ENCODE peak calls at places on chromosomes 7 and 10, in eight cellular contexts. R, F, A, Q, J, S, E and U are unnamed samples.

GRCh38 chr7:12949060-12950045 is 261.9 kb downstream of the ARL4A start:
- DNase-seq in J (no peak), R (no peak), Q (no peak), E (no peak), S (no peak), F (no peak), A (no peak), U (no peak)

GRCh38 chr7:29189743-29190201 is 4.8 kb upstream of the CHN2 start:
- DNase-seq in R (peak; percentile 42), Q (peak; percentile 63), S (peak; percentile 73), A (peak; percentile 64), E (peak; percentile 99), J (peak; percentile 51), F (no peak), U (peak; percentile 68)

GRCh38 chr7:19405546-19405945 is 260.3 kb upstream of the FERD3L start:
- DNase-seq in E (no peak), F (no peak), Q (peak; percentile 53), R (peak; percentile 88), S (no peak), A (no peak), J (no peak), U (no peak)

GRCh38 chr7:44964831-44965440 is 13.9 kb downstream of the MYO1G start:
- DNase-seq in R (no peak), F (no peak), Q (no peak), E (no peak), S (no peak), A (no peak), J (no peak), U (no peak)

GRCh38 chr10:71719042-71719441 is 536 bp downstream of the C10orf105 start:
- DNase-seq in S (no peak), A (peak; percentile 17), Q (no peak), R (peak; percentile 66), E (no peak), J (no peak), F (no peak), U (no peak)

GRCh38 chr10:4532467-4532866 is 293.5 kb upstream of the AKR1E2 start:
- DNase-seq in A (no peak), S (no peak), E (no peak), Q (peak; percentile 66), J (no peak), F (no peak), R (peak; percentile 85), U (no peak)

GRCh38 chr7:159009951-159010350 is 134.7 kb downstream of the VIPR2 start:
- DNase-seq in R (no peak), F (no peak), Q (no peak), E (no peak), A (no peak), S (no peak), J (no peak), U (no peak)

GRCh38 chr7:63925626-63926460 is 72.8 kb upstream of the ZNF722 start:
- DNase-seq in E (no peak), S (no peak), F (no peak), R (no peak), J (peak; percentile 77), Q (no peak), A (peak; percentile 0), U (peak; percentile 95)

GRCh38 chr7:30656006-30656575 is 26.2 kb downstream of the CRHR2 start:
- DNase-seq in Q (no peak), E (no peak), S (no peak), A (no peak), F (no peak), R (no peak), J (no peak), U (no peak)